ENCODE peak calls at places on chromosomes 1 and 21, in seven cellular contexts. K, E, A, V, F, N and J are unnamed samples.

GRCh38 chr1:6245869-6246496 is 2.0 kb downstream of the HES3 start:
- DNase-seq in K (peak), E (peak), A (no peak), V (no peak), F (no peak), N (peak), J (no peak)

GRCh38 chr1:23899070-23899469 is 14.1 kb downstream of the CNR2 start:
- DNase-seq in K (no peak), E (no peak), A (peak), V (no peak), F (no peak), N (no peak), J (no peak)

GRCh38 chr1:14539953-14540563 is 58.4 kb upstream of the KAZN start:
- DNase-seq in K (no peak), E (no peak), A (no peak), V (no peak), F (no peak), N (peak), J (no peak)

GRCh38 chr1:92623187-92623778 is 136.6 kb upstream of the GFI1 start:
- DNase-seq in K (no peak), E (no peak), A (peak), V (peak), F (peak), N (peak), J (peak)

GRCh38 chr1:55506686-55507577 is 291.8 kb upstream of the USP24 start:
- DNase-seq in K (no peak), E (no peak), A (no peak), V (no peak), F (no peak), N (no peak), J (peak)

GRCh38 chr1:119084651-119085262 is 55.7 kb downstream of the WARS2 start:
- DNase-seq in K (no peak), E (no peak), A (no peak), V (no peak), F (no peak), N (no peak), J (no peak)

GRCh38 chr1:184296466-184297243 is 90.2 kb upstream of the C1orf21 start:
- DNase-seq in K (peak), E (no peak), A (no peak), V (peak), F (peak), N (no peak), J (peak)

GRCh38 chr1:47991187-47991586 is 6.0 kb downstream of the TRABD2B start:
- DNase-seq in K (no peak), E (no peak), A (no peak), V (no peak), F (no peak), N (no peak), J (peak)

GRCh38 chr1:18309552-18310155 is 171.1 kb upstream of the KLHDC7A start:
- DNase-seq in K (no peak), E (no peak), A (no peak), V (no peak), F (no peak), N (no peak), J (no peak)

GRCh38 chr1:209791920-209792319 is 7.6 kb upstream of the C1orf74 start:
- DNase-seq in K (peak), E (no peak), A (no peak), V (no peak), F (no peak), N (no peak), J (no peak)

GRCh38 chr21:33780631-33781030 is 135.0 kb downstream of the ATP5PO start:
- DNase-seq in K (no peak), E (no peak), A (no peak), V (peak), F (peak), N (no peak), J (peak)

GRCh38 chr1:55321947-55322346 is 106.8 kb upstream of the USP24 start:
- DNase-seq in K (no peak), E (no peak), A (no peak), V (peak), F (peak), N (no peak), J (peak)

GRCh38 chr1:48092401-48092800 is 95.2 kb upstream of the TRABD2B start:
- DNase-seq in K (no peak), E (no peak), A (no peak), V (no peak), F (no peak), N (no peak), J (no peak)

GRCh38 chr21:34123609-34124008 is 50.2 kb downstream of the MRPS6 start:
- DNase-seq in K (no peak), E (no peak), A (no peak), V (no peak), F (no peak), N (no peak), J (no peak)

GRCh38 chr1:15885701-15886612 is 38.5 kb downstream of the SPEN start:
- DNase-seq in K (peak), E (peak), A (no peak), V (peak), F (peak), N (peak), J (peak)

GRCh38 chr1:90201467-90202358 is 206.8 kb downstream of the ZNF326 start:
- DNase-seq in K (no peak), E (no peak), A (no peak), V (peak), F (peak), N (no peak), J (peak)

GRCh38 chr21:40099809-40100208 is 232.6 kb downstream of the PCP4 start:
- DNase-seq in K (no peak), E (no peak), A (no peak), V (no peak), F (no peak), N (no peak), J (no peak)

GRCh38 chr1:68586766-68587165 is 89.9 kb upstream of the DEPDC1 start:
- DNase-seq in K (no peak), E (no peak), A (no peak), V (no peak), F (no peak), N (no peak), J (no peak)

GRCh38 chr1:63223426-63223825 is 98.9 kb upstream of the FOXD3 start:
- DNase-seq in K (no peak), E (no peak), A (no peak), V (no peak), F (no peak), N (no peak), J (no peak)

GRCh38 chr1:164786980-164787833 is 228.2 kb downstream of the PBX1 start:
- DNase-seq in K (peak), E (peak), A (peak), V (peak), F (peak), N (peak), J (peak)

GRCh38 chr1:211210965-211211364 is 48.2 kb upstream of the RCOR3 start:
- DNase-seq in K (no peak), E (no peak), A (no peak), V (no peak), F (no peak), N (no peak), J (no peak)

GRCh38 chr1:1430114-1430982 is 5.1 kb upstream of the VWA1 start:
- DNase-seq in K (peak), E (peak), A (no peak), V (peak), F (peak), N (no peak), J (peak)

GRCh38 chr1:245031041-245031440 is 123.7 kb upstream of the KIF26B start:
- DNase-seq in K (no peak), E (no peak), A (no peak), V (no peak), F (no peak), N (peak), J (no peak)

GRCh38 chr21:36504067-36505058 is 24.4 kb upstream of the CLDN14 start:
- DNase-seq in K (peak), E (peak), A (peak), V (no peak), F (peak), N (peak), J (peak)

GRCh38 chr1:152110860-152111514 is 4.3 kb downstream of the TCHH start:
- DNase-seq in K (peak), E (no peak), A (peak), V (peak), F (no peak), N (peak), J (peak)

GRCh38 chr21:45013271-45013841 is 61.0 kb upstream of the ADARB1 start:
- DNase-seq in K (peak), E (no peak), A (no peak), V (no peak), F (no peak), N (no peak), J (no peak)

GRCh38 chr1:204098683-204099082 is 25.8 kb downstream of the SOX13 start:
- DNase-seq in K (no peak), E (no peak), A (no peak), V (no peak), F (no peak), N (no peak), J (no peak)

GRCh38 chr1:41914515-41914914 is 4.2 kb downstream of the HIVEP3 start:
- DNase-seq in K (no peak), E (no peak), A (no peak), V (no peak), F (no peak), N (no peak), J (no peak)

GRCh38 chr1:115507256-115507589 is 134.5 kb upstream of the VANGL1 start:
- DNase-seq in K (peak), E (peak), A (no peak), V (peak), F (peak), N (no peak), J (peak)

GRCh38 chr21:45319461-45320211 is 31.9 kb upstream of the POFUT2 start:
- DNase-seq in K (no peak), E (no peak), A (no peak), V (peak), F (peak), N (no peak), J (peak)

GRCh38 chr21:46121286-46122221 is 23.6 kb downstream of the COL6A2 start:
- DNase-seq in K (no peak), E (no peak), A (no peak), V (no peak), F (no peak), N (no peak), J (no peak)

GRCh38 chr1:240618946-240619345 is 7.0 kb upstream of the GREM2 start:
- DNase-seq in K (no peak), E (no peak), A (no peak), V (peak), F (no peak), N (no peak), J (peak)

GRCh38 chr1:18697541-18697940 is 66.9 kb downstream of the PAX7 start:
- DNase-seq in K (no peak), E (no peak), A (no peak), V (no peak), F (no peak), N (no peak), J (no peak)

GRCh38 chr1:43199093-43199726 is 27.1 kb downstream of the CFAP57 start:
- DNase-seq in K (no peak), E (no peak), A (peak), V (no peak), F (no peak), N (no peak), J (no peak)

GRCh38 chr1:43197343-43198127 is 25.4 kb downstream of the CFAP57 start:
- DNase-seq in K (no peak), E (no peak), A (no peak), V (no peak), F (no peak), N (peak), J (no peak)

DNA sequence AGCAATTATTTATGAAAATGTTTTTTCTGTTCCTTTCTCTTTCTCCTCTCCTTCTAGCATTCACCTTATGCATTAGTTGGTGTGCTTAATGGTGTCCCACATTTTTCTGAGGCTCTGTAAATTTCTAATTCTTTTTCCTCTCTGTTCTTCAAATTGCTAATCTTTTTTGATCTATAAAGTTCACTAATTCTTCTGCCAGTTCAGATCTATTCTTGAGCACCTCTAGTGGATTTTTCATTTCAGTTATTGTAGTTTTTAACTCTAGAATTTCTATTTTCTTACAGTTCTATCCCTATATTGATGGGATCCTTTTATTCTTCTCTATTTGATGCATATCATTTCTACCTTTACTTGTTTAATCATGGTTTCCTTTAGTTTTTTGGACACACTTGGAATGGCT is 22.4 kb downstream of the CFAP57 start:
- DNase-seq in K (no peak), E (no peak), A (no peak), V (no peak), F (no peak), N (no peak), J (no peak)
- H3K27ac ChIP-seq in K (no peak), E (no peak), A (no peak), V (no peak), F (no peak), N (no peak), J (no peak)

DNA sequence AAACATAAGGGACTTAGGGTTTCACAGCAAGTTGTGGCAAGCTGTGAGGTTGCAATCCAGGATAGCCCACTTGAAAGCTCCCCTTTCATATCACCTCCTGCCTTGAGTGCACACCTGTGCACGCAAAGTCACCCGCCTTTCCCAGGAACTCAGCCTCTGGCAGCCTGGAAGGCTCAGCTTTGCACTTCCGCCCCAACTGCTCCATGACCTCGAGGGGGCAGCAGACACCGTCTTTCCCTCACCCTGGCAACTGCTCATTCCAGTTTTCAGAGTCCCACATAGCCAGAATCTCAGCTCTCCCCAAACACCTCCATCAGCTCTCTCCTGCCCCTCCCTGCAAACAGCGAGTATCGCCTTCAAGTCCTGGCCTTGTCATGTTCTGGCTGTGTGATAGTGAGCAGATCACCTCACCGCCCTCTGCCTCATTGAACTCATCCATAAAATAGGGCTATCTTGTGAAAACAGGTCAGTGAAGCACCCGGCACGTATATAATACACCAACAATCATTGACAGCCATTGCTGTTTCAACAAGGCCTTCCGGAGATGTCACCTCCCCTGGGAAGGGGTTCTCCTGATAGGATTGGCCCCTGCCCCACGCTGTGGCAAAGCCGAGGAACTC is 32.2 kb upstream of the EPB41 start:
- DNase-seq in K (peak), E (peak), A (peak), V (peak), F (peak), N (peak), J (peak)
- H3K4me2 ChIP-seq in K (peak), E (peak), A (peak), V (no peak), F (no peak), N (peak), J (no peak)

GRCh38 chr1:172145231-172145651 is 275.2 kb upstream of the C1orf105 start:
- DNase-seq in K (peak), E (no peak), A (no peak), V (peak), F (peak), N (no peak), J (peak)
- H3K27ac ChIP-seq in K (peak), E (no peak), A (no peak), V (peak), F (peak), N (no peak), J (peak)

GRCh38 chr1:178232108-178232507 is 138.2 kb downstream of the RASAL2 start:
- DNase-seq in K (no peak), E (no peak), A (no peak), V (no peak), F (no peak), N (no peak), J (no peak)

GRCh38 chr1:178230881-178231409 is 137.0 kb downstream of the RASAL2 start:
- DNase-seq in K (no peak), E (no peak), A (no peak), V (no peak), F (no peak), N (no peak), J (no peak)

GRCh38 chr1:178238722-178239510 is 145.0 kb downstream of the RASAL2 start:
- DNase-seq in K (peak), E (no peak), A (no peak), V (peak), F (peak), N (no peak), J (peak)

DNA sequence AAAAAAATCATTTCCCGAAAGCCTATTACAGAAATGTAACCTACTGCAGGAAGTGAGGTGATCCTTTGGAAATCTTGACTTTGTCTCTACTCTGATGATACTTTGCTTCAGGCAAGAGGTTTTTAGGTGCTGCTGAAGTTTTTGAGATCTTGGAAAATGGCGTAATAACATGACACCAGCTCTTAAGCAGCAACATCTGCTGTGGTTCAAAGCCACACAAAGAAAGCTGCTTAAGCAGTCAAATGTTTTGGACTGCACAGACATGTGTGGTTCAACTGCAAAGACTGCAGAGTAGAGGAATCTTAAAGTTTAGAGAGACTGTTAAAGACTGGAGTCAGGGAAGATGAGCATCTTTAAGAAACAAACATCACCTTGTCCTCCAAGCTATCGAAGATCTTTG is 139.0 kb downstream of the RASAL2 start:
- DNase-seq in K (no peak), E (no peak), A (no peak), V (peak), F (peak), N (no peak), J (peak)
- H3K4me2 ChIP-seq in K (no peak), E (no peak), A (no peak), V (no peak), F (no peak), N (no peak), J (no peak)